ENCODE peak calls at places on chromosome 13, in eight cellular contexts. One of them, this sample, is unnamed. For H3K79me2, the result is how much of the 10 kb centered on the place peaks cover.

GRCh38 chr13:50842246-50842645 is 1.2 kb downstream of the DLEU7 start:
- DNase-seq in GM23338: no peak
- DNase-seq in neural progenitor cell: no peak
- DNase-seq in HCT116: no peak
- DNase-seq in GM23248: no peak
- DNase-seq in SK-N-SH: peak
- DNase-seq in hepatocyte: no peak
- DNase-seq in OCI-LY7: no peak
- DNase-seq in this sample: no peak

GRCh38 chr13:90272356-90272755 is 1075.1 kb upstream of the MIR17HG start:
- DNase-seq in GM23338: no peak
- DNase-seq in neural progenitor cell: no peak
- DNase-seq in HCT116: no peak
- DNase-seq in GM23248: peak
- DNase-seq in SK-N-SH: no peak
- DNase-seq in hepatocyte: no peak
- DNase-seq in OCI-LY7: no peak
- DNase-seq in this sample: no peak

GRCh38 chr13:32938907-32939306 is 77.3 kb upstream of the KL start:
- DNase-seq in GM23338: no peak
- DNase-seq in neural progenitor cell: no peak
- DNase-seq in HCT116: no peak
- DNase-seq in GM23248: peak
- DNase-seq in SK-N-SH: no peak
- DNase-seq in hepatocyte: no peak
- DNase-seq in OCI-LY7: no peak
- DNase-seq in this sample: no peak

GRCh38 chr13:29991343-29991742 is 140.9 kb upstream of the UBL3 start:
- DNase-seq in GM23338: no peak
- DNase-seq in neural progenitor cell: no peak
- DNase-seq in HCT116: no peak
- DNase-seq in GM23248: peak
- DNase-seq in SK-N-SH: no peak
- DNase-seq in hepatocyte: no peak
- DNase-seq in OCI-LY7: no peak
- DNase-seq in this sample: no peak

GRCh38 chr13:94595943-94596574 is at the start of gene TGDS:
- DNase-seq in GM23338: peak
- DNase-seq in neural progenitor cell: peak
- DNase-seq in HCT116: peak
- DNase-seq in GM23248: peak
- DNase-seq in SK-N-SH: peak
- DNase-seq in hepatocyte: peak
- DNase-seq in OCI-LY7: peak
- DNase-seq in this sample: peak

GRCh38 chr13:109569938-109570711 is 216.3 kb downstream of the IRS2 start:
- DNase-seq in GM23338: no peak
- DNase-seq in neural progenitor cell: no peak
- DNase-seq in HCT116: no peak
- DNase-seq in GM23248: no peak
- DNase-seq in SK-N-SH: no peak
- DNase-seq in hepatocyte: no peak
- DNase-seq in OCI-LY7: no peak
- DNase-seq in this sample: peak

GRCh38 chr13:37226966-37227365 is 121.5 kb upstream of the CSNK1A1L start:
- DNase-seq in GM23338: no peak
- DNase-seq in neural progenitor cell: no peak
- DNase-seq in HCT116: no peak
- DNase-seq in GM23248: peak
- DNase-seq in SK-N-SH: no peak
- DNase-seq in hepatocyte: no peak
- DNase-seq in OCI-LY7: no peak
- DNase-seq in this sample: no peak

GRCh38 chr13:106507560-106508274 is 27.7 kb downstream of the EFNB2 start:
- DNase-seq in GM23338: peak
- DNase-seq in neural progenitor cell: peak
- DNase-seq in HCT116: no peak
- DNase-seq in GM23248: peak
- DNase-seq in SK-N-SH: no peak
- DNase-seq in hepatocyte: peak
- DNase-seq in OCI-LY7: no peak
- DNase-seq in this sample: no peak

GRCh38 chr13:79883216-79883615 is 402.3 kb downstream of the NDFIP2 start:
- DNase-seq in GM23338: no peak
- DNase-seq in neural progenitor cell: no peak
- DNase-seq in HCT116: no peak
- DNase-seq in GM23248: no peak
- DNase-seq in SK-N-SH: no peak
- DNase-seq in hepatocyte: no peak
- DNase-seq in OCI-LY7: no peak
- DNase-seq in this sample: no peak

GRCh38 chr13:64643066-64643465 is 2587.1 kb downstream of the PCDH9 start:
- DNase-seq in GM23338: no peak
- DNase-seq in neural progenitor cell: no peak
- DNase-seq in HCT116: no peak
- DNase-seq in GM23248: no peak
- DNase-seq in SK-N-SH: no peak
- DNase-seq in hepatocyte: no peak
- DNase-seq in OCI-LY7: no peak
- DNase-seq in this sample: no peak

GRCh38 chr13:51125495-51126226 is 14.6 kb upstream of the C13orf42 start:
- DNase-seq in GM23338: peak
- DNase-seq in neural progenitor cell: peak
- DNase-seq in HCT116: peak
- DNase-seq in GM23248: peak
- DNase-seq in SK-N-SH: peak
- DNase-seq in hepatocyte: peak
- DNase-seq in OCI-LY7: peak
- DNase-seq in this sample: peak

DNA sequence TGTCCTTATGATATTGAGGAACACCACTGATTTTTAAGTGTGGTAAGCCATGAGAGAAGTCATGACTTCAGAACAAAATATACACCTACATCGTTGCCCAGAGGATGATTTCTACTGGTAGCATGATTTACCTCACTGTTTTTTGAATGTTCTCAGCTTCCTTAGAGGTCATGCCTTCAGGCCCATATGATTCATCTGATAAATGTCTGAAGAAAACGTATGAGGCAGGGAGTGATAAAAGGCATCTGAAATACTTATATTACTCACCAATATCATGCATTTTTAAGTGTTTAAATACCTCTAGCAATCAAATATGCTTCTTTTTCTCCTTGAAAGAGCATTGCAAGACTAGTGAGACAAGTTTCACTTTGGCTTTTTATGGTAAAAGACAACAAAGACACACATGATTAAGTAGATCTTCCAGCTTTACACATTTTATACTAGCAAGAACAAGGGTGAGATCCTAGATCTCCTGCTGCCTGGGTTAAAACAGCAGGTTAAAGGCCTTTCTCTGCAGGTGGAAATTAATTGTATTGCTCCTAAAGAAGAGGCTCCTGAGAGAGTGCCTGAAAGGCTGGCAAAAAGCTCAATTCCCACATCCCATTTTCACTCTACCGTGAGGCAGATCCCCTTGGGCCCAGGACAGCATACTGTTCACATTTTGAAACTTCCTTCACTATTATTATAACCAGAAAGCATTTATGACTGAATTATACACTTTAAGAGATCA is 432.4 kb downstream of the SLITRK1 start:
- DNase-seq in GM23338: peak
- DNase-seq in neural progenitor cell: peak
- DNase-seq in HCT116: no peak
- DNase-seq in GM23248: peak
- DNase-seq in SK-N-SH: no peak
- DNase-seq in hepatocyte: no peak
- DNase-seq in OCI-LY7: no peak
- DNase-seq in this sample: no peak
- H3K79me2 ChIP-seq in GM23338: under half
- H3K79me2 ChIP-seq in neural progenitor cell: under half
- H3K79me2 ChIP-seq in HCT116: under half
- H3K79me2 ChIP-seq in GM23248: under half
- H3K79me2 ChIP-seq in SK-N-SH: under half
- H3K79me2 ChIP-seq in hepatocyte: under half
- H3K79me2 ChIP-seq in OCI-LY7: under half
- H3K79me2 ChIP-seq in this sample: under half

GRCh38 chr13:44397766-44398223 is 24.2 kb downstream of the SERP2 start:
- DNase-seq in GM23338: no peak
- DNase-seq in neural progenitor cell: peak
- DNase-seq in HCT116: no peak
- DNase-seq in GM23248: no peak
- DNase-seq in SK-N-SH: no peak
- DNase-seq in hepatocyte: no peak
- DNase-seq in OCI-LY7: no peak
- DNase-seq in this sample: no peak
- TF ChIP-seq EZH2phosphoT487 in GM23338: no peak
- TF ChIP-seq EZH2phosphoT487 in neural progenitor cell: no peak
- TF ChIP-seq EZH2phosphoT487 in HCT116: no peak
- TF ChIP-seq EZH2phosphoT487 in GM23248: no peak
- TF ChIP-seq EZH2phosphoT487 in SK-N-SH: no peak
- TF ChIP-seq EZH2phosphoT487 in hepatocyte: no peak
- TF ChIP-seq EZH2phosphoT487 in OCI-LY7: no peak
- TF ChIP-seq EZH2phosphoT487 in this sample: no peak

GRCh38 chr13:112067121-112067741 is at the start of gene SOX1:
- DNase-seq in GM23338: peak
- DNase-seq in neural progenitor cell: peak
- DNase-seq in HCT116: no peak
- DNase-seq in GM23248: no peak
- DNase-seq in SK-N-SH: no peak
- DNase-seq in hepatocyte: no peak
- DNase-seq in OCI-LY7: no peak
- DNase-seq in this sample: no peak

GRCh38 chr13:112068531-112069062 is 1.6 kb downstream of the SOX1 start:
- DNase-seq in GM23338: no peak
- DNase-seq in neural progenitor cell: peak
- DNase-seq in HCT116: no peak
- DNase-seq in GM23248: no peak
- DNase-seq in SK-N-SH: no peak
- DNase-seq in hepatocyte: no peak
- DNase-seq in OCI-LY7: no peak
- DNase-seq in this sample: no peak

GRCh38 chr13:112069727-112070300 is 2.9 kb downstream of the SOX1 start:
- DNase-seq in GM23338: no peak
- DNase-seq in neural progenitor cell: peak
- DNase-seq in HCT116: no peak
- DNase-seq in GM23248: no peak
- DNase-seq in SK-N-SH: no peak
- DNase-seq in hepatocyte: no peak
- DNase-seq in OCI-LY7: no peak
- DNase-seq in this sample: no peak

GRCh38 chr13:112067871-112068305 is 939 bp downstream of the SOX1 start:
- DNase-seq in GM23338: peak
- DNase-seq in neural progenitor cell: peak
- DNase-seq in HCT116: no peak
- DNase-seq in GM23248: peak
- DNase-seq in SK-N-SH: no peak
- DNase-seq in hepatocyte: no peak
- DNase-seq in OCI-LY7: no peak
- DNase-seq in this sample: no peak

DNA sequence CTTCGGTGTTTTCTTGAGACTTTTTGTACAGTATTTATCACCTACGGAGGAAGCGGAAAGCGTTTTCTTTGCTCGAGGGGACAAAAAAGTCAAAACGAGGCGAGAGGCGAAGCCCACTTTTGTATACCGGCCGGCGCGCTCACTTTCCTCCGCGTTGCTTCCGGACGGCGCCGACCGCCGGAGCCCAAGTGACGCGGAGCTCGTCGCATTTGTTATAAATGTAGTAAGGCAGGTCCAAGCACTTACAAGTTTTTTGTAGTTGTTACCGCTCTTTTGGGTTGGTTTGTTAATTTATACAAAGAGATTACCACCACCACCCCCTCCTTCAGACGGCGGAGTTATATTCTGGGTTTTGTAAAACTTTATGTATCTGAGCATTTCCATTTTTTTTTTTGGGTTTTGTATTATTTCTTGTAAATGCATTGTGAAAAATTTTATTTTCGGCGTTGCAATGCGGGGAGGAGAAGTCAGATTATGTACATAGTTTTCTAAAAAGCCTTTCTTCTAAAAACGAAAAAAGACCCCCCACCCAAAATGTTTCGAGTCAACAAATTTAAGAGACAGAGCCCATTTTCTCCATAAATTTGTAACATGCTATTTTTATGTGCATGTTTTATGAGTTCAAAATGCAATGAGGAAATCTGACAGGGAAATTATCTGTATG is 2.2 kb downstream of the SOX1 start:
- DNase-seq in GM23338: no peak
- DNase-seq in neural progenitor cell: peak
- DNase-seq in HCT116: no peak
- DNase-seq in GM23248: no peak
- DNase-seq in SK-N-SH: no peak
- DNase-seq in hepatocyte: no peak
- DNase-seq in OCI-LY7: no peak
- DNase-seq in this sample: no peak
- H3K4me2 ChIP-seq in GM23338: peak
- H3K4me2 ChIP-seq in neural progenitor cell: peak
- H3K4me2 ChIP-seq in HCT116: no peak
- H3K4me2 ChIP-seq in GM23248: no peak
- H3K4me2 ChIP-seq in SK-N-SH: no peak
- H3K4me2 ChIP-seq in hepatocyte: no peak
- H3K4me2 ChIP-seq in OCI-LY7: no peak
- H3K4me2 ChIP-seq in this sample: no peak

GRCh38 chr13:44575035-44575434 is 1.1 kb downstream of the TSC22D1 start:
- DNase-seq in GM23338: no peak
- DNase-seq in neural progenitor cell: no peak
- DNase-seq in HCT116: no peak
- DNase-seq in GM23248: no peak
- DNase-seq in SK-N-SH: no peak
- DNase-seq in hepatocyte: no peak
- DNase-seq in OCI-LY7: no peak
- DNase-seq in this sample: no peak

GRCh38 chr13:44575741-44576395 is at the start of gene TSC22D1:
- DNase-seq in GM23338: peak
- DNase-seq in neural progenitor cell: peak
- DNase-seq in HCT116: no peak
- DNase-seq in GM23248: peak
- DNase-seq in SK-N-SH: peak
- DNase-seq in hepatocyte: peak
- DNase-seq in OCI-LY7: peak
- DNase-seq in this sample: peak

GRCh38 chr13:44573790-44574465 is 2.2 kb downstream of the TSC22D1 start:
- DNase-seq in GM23338: peak
- DNase-seq in neural progenitor cell: peak
- DNase-seq in HCT116: no peak
- DNase-seq in GM23248: peak
- DNase-seq in SK-N-SH: peak
- DNase-seq in hepatocyte: peak
- DNase-seq in OCI-LY7: peak
- DNase-seq in this sample: no peak

GRCh38 chr13:44574466-44574855 is 1.7 kb downstream of the TSC22D1 start:
- DNase-seq in GM23338: no peak
- DNase-seq in neural progenitor cell: peak
- DNase-seq in HCT116: no peak
- DNase-seq in GM23248: peak
- DNase-seq in SK-N-SH: no peak
- DNase-seq in hepatocyte: no peak
- DNase-seq in OCI-LY7: no peak
- DNase-seq in this sample: no peak

DNA sequence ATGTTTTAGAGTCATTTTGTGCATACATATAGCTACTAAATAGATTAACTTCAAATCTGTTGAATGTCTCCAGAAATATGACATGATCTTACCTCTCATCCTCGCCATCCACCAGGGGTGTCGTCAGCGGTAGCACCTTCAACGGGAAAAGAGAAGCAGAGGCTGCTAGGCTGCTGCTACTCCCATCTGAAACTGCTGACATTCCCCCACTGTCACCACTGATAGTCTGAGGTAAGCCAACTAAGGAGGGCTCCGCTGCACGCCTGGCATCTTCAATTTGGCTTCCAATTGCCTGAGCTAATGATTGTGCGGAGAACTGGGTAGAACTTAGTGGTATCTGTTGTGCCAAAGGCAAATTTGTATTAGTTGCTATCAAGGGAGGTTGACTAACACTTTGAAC is 3.1 kb downstream of the TSC22D1 start:
- DNase-seq in GM23338: peak
- DNase-seq in neural progenitor cell: peak
- DNase-seq in HCT116: no peak
- DNase-seq in GM23248: peak
- DNase-seq in SK-N-SH: no peak
- DNase-seq in hepatocyte: no peak
- DNase-seq in OCI-LY7: no peak
- DNase-seq in this sample: no peak
- H3K79me2 ChIP-seq in GM23338: half or more
- H3K79me2 ChIP-seq in neural progenitor cell: half or more
- H3K79me2 ChIP-seq in HCT116: under half
- H3K79me2 ChIP-seq in GM23248: half or more
- H3K79me2 ChIP-seq in SK-N-SH: half or more
- H3K79me2 ChIP-seq in hepatocyte: half or more
- H3K79me2 ChIP-seq in OCI-LY7: under half
- H3K79me2 ChIP-seq in this sample: under half

This sample was measured in MM.1S.